ENCODE peak calls at places on chromosome 17, in eight cellular contexts. Q, D, E, A, X, J, L and F are unnamed samples.

GRCh38 chr17:80742581-80743180 is 198.0 kb downstream of the RPTOR start:
- DNase-seq in Q (no peak), D (no peak), E (no peak), A (no peak), X (no peak), J (no peak), L (no peak), F (no peak)

GRCh38 chr17:48612456-48612853 is 1.6 kb upstream of the HOXB7 start:
- DNase-seq in Q (no peak), D (no peak), E (no peak), A (peak), X (no peak), J (no peak), L (no peak), F (no peak)

GRCh38 chr17:70318061-70318460 is 148.7 kb downstream of the KCNJ2 start:
- DNase-seq in Q (no peak), D (no peak), E (no peak), A (no peak), X (no peak), J (no peak), L (no peak), F (no peak)

GRCh38 chr17:9239821-9240658 is 218.7 kb downstream of the NTN1 start:
- DNase-seq in Q (peak), D (peak), E (peak), A (peak), X (peak), J (peak), L (no peak), F (no peak)

GRCh38 chr17:37614391-37614790 is 5.2 kb upstream of the SYNRG start:
- DNase-seq in Q (peak), D (no peak), E (no peak), A (no peak), X (peak), J (no peak), L (peak), F (no peak)

GRCh38 chr17:81991684-81992513 is 14.5 kb downstream of the ASPSCR1 start:
- DNase-seq in Q (peak), D (peak), E (peak), A (peak), X (peak), J (peak), L (peak), F (peak)

GRCh38 chr17:5667871-5668270 is 83.6 kb upstream of the NLRP1 start:
- DNase-seq in Q (no peak), D (no peak), E (no peak), A (no peak), X (no peak), J (peak), L (no peak), F (no peak)

GRCh38 chr17:29114141-29114540 is 66.1 kb downstream of the MYO18A start:
- DNase-seq in Q (no peak), D (no peak), E (no peak), A (no peak), X (no peak), J (no peak), L (no peak), F (no peak)

GRCh38 chr17:5508855-5509254 is 22.5 kb downstream of the MIS12 start:
- DNase-seq in Q (peak), D (no peak), E (peak), A (no peak), X (peak), J (peak), L (peak), F (peak)

GRCh38 chr17:44007346-44008204 is 3.2 kb downstream of the NAGS start:
- DNase-seq in Q (no peak), D (peak), E (no peak), A (no peak), X (no peak), J (peak), L (peak), F (no peak)

GRCh38 chr17:12693640-12694039 is 27.9 kb downstream of the MYOCD start:
- DNase-seq in Q (peak), D (no peak), E (no peak), A (no peak), X (no peak), J (no peak), L (no peak), F (no peak)

GRCh38 chr17:34670618-34671017 is 91.2 kb downstream of the TMEM132E start:
- DNase-seq in Q (no peak), D (no peak), E (no peak), A (no peak), X (no peak), J (peak), L (no peak), F (no peak)

GRCh38 chr17:4101127-4101798 is 41.6 kb downstream of the ZZEF1 start:
- DNase-seq in Q (peak), D (no peak), E (no peak), A (peak), X (peak), J (no peak), L (no peak), F (no peak)

GRCh38 chr17:43714338-43715149 is 44.0 kb downstream of the SOST start:
- DNase-seq in Q (no peak), D (no peak), E (no peak), A (peak), X (peak), J (no peak), L (peak), F (peak)

GRCh38 chr17:29393451-29393850 is 3.3 kb downstream of the TAOK1 start:
- DNase-seq in Q (no peak), D (no peak), E (no peak), A (no peak), X (peak), J (no peak), L (no peak), F (no peak)

GRCh38 chr17:37506678-37507077 is 17.0 kb downstream of the DUSP14 start:
- DNase-seq in Q (peak), D (no peak), E (peak), A (peak), X (peak), J (peak), L (peak), F (no peak)

GRCh38 chr17:33113281-33114010 is 121.8 kb downstream of the SPACA3 start:
- DNase-seq in Q (no peak), D (no peak), E (no peak), A (no peak), X (peak), J (peak), L (no peak), F (no peak)

GRCh38 chr17:32491371-32492280 is 4.8 kb downstream of the CDK5R1 start:
- DNase-seq in Q (no peak), D (no peak), E (no peak), A (no peak), X (no peak), J (peak), L (no peak), F (no peak)

GRCh38 chr17:31680126-31680525 is 178.9 kb downstream of the COPRS start:
- DNase-seq in Q (no peak), D (no peak), E (no peak), A (no peak), X (no peak), J (no peak), L (no peak), F (no peak)

GRCh38 chr17:35944151-35944550 is 638 bp upstream of the LYZL6 start:
- DNase-seq in Q (peak), D (no peak), E (no peak), A (no peak), X (no peak), J (no peak), L (no peak), F (no peak)

GRCh38 chr17:60652484-60653247 is 25.0 kb upstream of the BCAS3 start:
- DNase-seq in Q (no peak), D (no peak), E (no peak), A (no peak), X (no peak), J (no peak), L (no peak), F (no peak)

GRCh38 chr17:71320009-71320796 is 800.6 kb upstream of the SOX9 start:
- DNase-seq in Q (no peak), D (no peak), E (no peak), A (no peak), X (no peak), J (no peak), L (no peak), F (no peak)

GRCh38 chr17:33234930-33235685 is 58.0 kb downstream of the ASIC2 start:
- DNase-seq in Q (peak), D (peak), E (no peak), A (peak), X (peak), J (no peak), L (peak), F (peak)

GRCh38 chr17:36940313-36941264 is 3.3 kb downstream of the LHX1 start:
- DNase-seq in Q (no peak), D (no peak), E (no peak), A (no peak), X (no peak), J (peak), L (no peak), F (no peak)

GRCh38 chr17:8413321-8413720 is 15.7 kb upstream of the RNF222 start:
- DNase-seq in Q (no peak), D (no peak), E (no peak), A (no peak), X (no peak), J (no peak), L (no peak), F (no peak)

GRCh38 chr17:53687324-53687723 is 135.4 kb upstream of the KIF2B start:
- DNase-seq in Q (no peak), D (no peak), E (no peak), A (no peak), X (no peak), J (no peak), L (no peak), F (no peak)

GRCh38 chr17:29571883-29572681 is 3.6 kb downstream of the TP53I13 start:
- DNase-seq in Q (no peak), D (peak), E (no peak), A (no peak), X (no peak), J (peak), L (no peak), F (no peak)

GRCh38 chr17:48160177-48160967 is 52.8 kb downstream of the SNX11 start:
- DNase-seq in Q (no peak), D (no peak), E (no peak), A (no peak), X (no peak), J (peak), L (no peak), F (no peak)

GRCh38 chr17:27540300-27541105 is 84.3 kb downstream of the KSR1 start:
- DNase-seq in Q (peak), D (peak), E (no peak), A (no peak), X (peak), J (no peak), L (peak), F (peak)

DNA sequence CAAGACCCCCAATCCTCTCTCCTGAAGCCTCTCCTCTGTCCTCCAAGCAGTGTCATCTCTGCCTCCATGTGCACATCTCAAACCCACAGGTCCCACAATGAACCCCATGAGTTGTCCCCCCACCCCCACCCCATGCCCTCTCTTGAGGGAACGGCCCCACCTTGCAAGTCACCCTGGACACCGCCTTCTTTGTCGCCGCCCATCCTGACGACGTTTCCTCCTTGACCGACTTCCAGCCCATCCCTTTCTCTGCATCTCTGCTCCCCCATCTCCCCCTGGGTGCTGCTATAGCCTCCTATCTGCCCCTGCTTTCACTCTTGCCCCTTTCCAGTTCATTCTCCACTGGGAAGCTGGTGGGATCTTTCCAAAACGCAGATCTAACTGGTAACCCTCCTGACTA is 1.7 kb upstream of the SPATA20 start:
- DNase-seq in Q (no peak), D (no peak), E (no peak), A (no peak), X (no peak), J (no peak), L (no peak), F (no peak)
- H3K4me3 ChIP-seq in Q (no peak), D (no peak), E (no peak), A (no peak), X (no peak), J (no peak), L (no peak), F (no peak)

GRCh38 chr17:57713140-57713539 is 32.0 kb downstream of the CCDC182 start:
- DNase-seq in Q (no peak), D (no peak), E (no peak), A (no peak), X (no peak), J (no peak), L (no peak), F (no peak)
- H3K4me3 ChIP-seq in Q (no peak), D (no peak), E (no peak), A (no peak), X (no peak), J (no peak), L (no peak), F (no peak)

DNA sequence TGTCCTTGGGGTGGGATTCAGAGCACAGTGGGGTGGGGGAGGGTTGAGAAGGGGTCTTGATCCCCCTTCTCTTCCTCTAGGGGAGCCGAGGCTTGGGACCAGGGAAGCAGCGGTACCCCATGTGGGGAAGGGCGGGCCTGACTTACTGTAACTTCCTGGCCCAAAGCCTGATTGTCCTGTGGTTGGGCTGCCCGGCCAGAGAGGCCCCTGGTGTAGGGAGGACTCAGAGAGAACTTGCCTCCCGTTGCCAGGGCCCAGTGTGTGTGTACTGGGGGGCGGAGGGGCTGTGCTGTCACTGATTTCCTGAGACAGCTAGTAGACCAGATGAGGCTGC is 16.8 kb downstream of the SOCS3 start:
- DNase-seq in Q (peak), D (peak), E (no peak), A (peak), X (no peak), J (peak), L (peak), F (no peak)
- H3K4me3 ChIP-seq in Q (peak), D (peak), E (no peak), A (no peak), X (no peak), J (no peak), L (no peak), F (no peak)

GRCh38 chr17:10744509-10745000 is 14.7 kb upstream of the TMEM220 start:
- DNase-seq in Q (no peak), D (no peak), E (no peak), A (no peak), X (no peak), J (no peak), L (no peak), F (no peak)
- H3K4me3 ChIP-seq in Q (no peak), D (no peak), E (no peak), A (no peak), X (no peak), J (no peak), L (no peak), F (no peak)